ENCODE peak calls at places on chromosome 5, in five cellular contexts. One of them, this sample, is unnamed.

GRCh38 chr5:108878756-108879155 is 131.1 kb downstream of the FER start:
- DNase-seq in HCEC 1CT: no peak
- DNase-seq in globus pallidus: no peak
- DNase-seq in HuH-7: no peak
- DNase-seq in cardiac muscle cell: no peak
- DNase-seq in this sample: no peak

GRCh38 chr5:148000036-148000435 is 63.7 kb upstream of the SPINK5 start:
- DNase-seq in HCEC 1CT: no peak
- DNase-seq in HuH-7: no peak
- DNase-seq in cardiac muscle cell: no peak
- DNase-seq in globus pallidus: no peak
- DNase-seq in this sample: no peak

GRCh38 chr5:149421372-149421685 is 42.2 kb upstream of the IL17B start:
- DNase-seq in globus pallidus: no peak
- DNase-seq in cardiac muscle cell: no peak
- DNase-seq in HuH-7: no peak
- DNase-seq in HCEC 1CT: no peak
- DNase-seq in this sample: no peak

GRCh38 chr5:82163459-82164108 is 114.6 kb downstream of the RPS23 start:
- DNase-seq in HCEC 1CT: peak
- DNase-seq in globus pallidus: no peak
- DNase-seq in HuH-7: no peak
- DNase-seq in cardiac muscle cell: no peak
- DNase-seq in this sample: no peak

GRCh38 chr5:11760940-11761603 is 143.2 kb downstream of the CTNND2 start:
- DNase-seq in HuH-7: no peak
- DNase-seq in globus pallidus: peak
- DNase-seq in HCEC 1CT: no peak
- DNase-seq in cardiac muscle cell: no peak
- DNase-seq in this sample: no peak

GRCh38 chr5:149706158-149706557 is 24.0 kb upstream of the PPARGC1B start:
- DNase-seq in HuH-7: no peak
- DNase-seq in cardiac muscle cell: no peak
- DNase-seq in HCEC 1CT: no peak
- DNase-seq in globus pallidus: no peak
- DNase-seq in this sample: no peak

GRCh38 chr5:97135868-97136267 is 6.5 kb downstream of the LIX1 start:
- DNase-seq in globus pallidus: no peak
- DNase-seq in HuH-7: no peak
- DNase-seq in cardiac muscle cell: no peak
- DNase-seq in HCEC 1CT: no peak
- DNase-seq in this sample: no peak

GRCh38 chr5:73564018-73564417 is 1.4 kb downstream of the ANKRA2 start:
- DNase-seq in HCEC 1CT: no peak
- DNase-seq in globus pallidus: no peak
- DNase-seq in HuH-7: no peak
- DNase-seq in cardiac muscle cell: no peak
- DNase-seq in this sample: no peak

GRCh38 chr5:129945031-129945430 is 40.8 kb downstream of the CHSY3 start:
- DNase-seq in globus pallidus: no peak
- DNase-seq in HCEC 1CT: peak
- DNase-seq in cardiac muscle cell: peak
- DNase-seq in HuH-7: no peak
- DNase-seq in this sample: no peak

GRCh38 chr5:138900281-138900965 is 25.3 kb upstream of the LRRTM2 start:
- DNase-seq in HuH-7: no peak
- DNase-seq in cardiac muscle cell: no peak
- DNase-seq in HCEC 1CT: peak
- DNase-seq in globus pallidus: no peak
- DNase-seq in this sample: no peak

GRCh38 chr5:137560414-137560813 is 61.3 kb upstream of the SPOCK1 start:
- DNase-seq in globus pallidus: no peak
- DNase-seq in HCEC 1CT: no peak
- DNase-seq in HuH-7: no peak
- DNase-seq in cardiac muscle cell: no peak
- DNase-seq in this sample: no peak

GRCh38 chr5:32317056-32317455 is 4.3 kb upstream of the MTMR12 start:
- DNase-seq in HuH-7: no peak
- DNase-seq in HCEC 1CT: no peak
- DNase-seq in cardiac muscle cell: no peak
- DNase-seq in globus pallidus: no peak
- DNase-seq in this sample: no peak

GRCh38 chr5:134176523-134177196 is at the start of gene SKP1:
- DNase-seq in cardiac muscle cell: peak
- DNase-seq in HCEC 1CT: peak
- DNase-seq in globus pallidus: peak
- DNase-seq in HuH-7: peak
- DNase-seq in this sample: peak

GRCh38 chr5:15794117-15794985 is 294.4 kb downstream of the FBXL7 start:
- DNase-seq in HuH-7: no peak
- DNase-seq in globus pallidus: peak
- DNase-seq in cardiac muscle cell: no peak
- DNase-seq in HCEC 1CT: peak
- DNase-seq in this sample: no peak

GRCh38 chr5:142472306-142472951 is 147.6 kb upstream of the SPRY4 start:
- DNase-seq in globus pallidus: no peak
- DNase-seq in cardiac muscle cell: no peak
- DNase-seq in HuH-7: no peak
- DNase-seq in HCEC 1CT: peak
- DNase-seq in this sample: no peak

GRCh38 chr5:57551974-57552537 is 69.4 kb upstream of the ACTBL2 start:
- DNase-seq in HuH-7: no peak
- DNase-seq in globus pallidus: peak
- DNase-seq in cardiac muscle cell: peak
- DNase-seq in HCEC 1CT: no peak
- DNase-seq in this sample: no peak

GRCh38 chr5:16312786-16313185 is 133.2 kb upstream of the MARCHF11 start:
- DNase-seq in HuH-7: no peak
- DNase-seq in globus pallidus: no peak
- DNase-seq in cardiac muscle cell: no peak
- DNase-seq in HCEC 1CT: peak
- DNase-seq in this sample: no peak

GRCh38 chr5:146340260-146341081 is 1.8 kb downstream of the POU4F3 start:
- DNase-seq in globus pallidus: peak
- DNase-seq in cardiac muscle cell: peak
- DNase-seq in HCEC 1CT: no peak
- DNase-seq in HuH-7: peak
- DNase-seq in this sample: no peak

GRCh38 chr5:146778795-146779579 is 99.6 kb downstream of the PPP2R2B start:
- DNase-seq in cardiac muscle cell: no peak
- DNase-seq in HuH-7: no peak
- DNase-seq in globus pallidus: peak
- DNase-seq in HCEC 1CT: no peak
- DNase-seq in this sample: no peak

GRCh38 chr5:6900828-6901227 is 187.6 kb downstream of the TENT4A start:
- DNase-seq in HuH-7: peak
- DNase-seq in globus pallidus: no peak
- DNase-seq in HCEC 1CT: no peak
- DNase-seq in cardiac muscle cell: no peak
- DNase-seq in this sample: no peak

GRCh38 chr5:115100556-115100955 is 69.2 kb downstream of the TRIM36 start:
- DNase-seq in HuH-7: no peak
- DNase-seq in cardiac muscle cell: no peak
- DNase-seq in HCEC 1CT: peak
- DNase-seq in globus pallidus: no peak
- DNase-seq in this sample: no peak

GRCh38 chr5:62093981-62094380 is 212.0 kb upstream of the KIF2A start:
- DNase-seq in HuH-7: peak
- DNase-seq in HCEC 1CT: no peak
- DNase-seq in globus pallidus: peak
- DNase-seq in cardiac muscle cell: peak
- DNase-seq in this sample: no peak

GRCh38 chr5:95615164-95615467 is 4.8 kb upstream of the GPR150 start:
- DNase-seq in cardiac muscle cell: no peak
- DNase-seq in globus pallidus: no peak
- DNase-seq in HuH-7: no peak
- DNase-seq in HCEC 1CT: no peak
- DNase-seq in this sample: no peak

GRCh38 chr5:161847896-161848510 is at the start of gene GABRA1:
- DNase-seq in HCEC 1CT: no peak
- DNase-seq in globus pallidus: no peak
- DNase-seq in cardiac muscle cell: peak
- DNase-seq in HuH-7: no peak
- DNase-seq in this sample: no peak

This sample was measured in KG1.